ENCODE peak calls at places on chromosomes 4 and X, in nine cellular contexts. One of them, this sample, is unnamed. For H3K4me1, the result is how much of the 10 kb centered on the place peaks cover.

GRCh38 chrX:134669378-134670098 is 11.3 kb upstream of the PLAC1 start:
- DNase-seq in SK-N-SH: peak
- DNase-seq in ovary: peak
- DNase-seq in H1: no peak
- DNase-seq in stomach: no peak
- DNase-seq in transverse colon: peak
- DNase-seq in A549: peak
- DNase-seq in tibial nerve: no peak
- DNase-seq in GM12878: no peak
- DNase-seq in this sample: peak

GRCh38 chrX:110964761-110965160 is 131.2 kb upstream of the PAK3 start:
- DNase-seq in H1: no peak
- DNase-seq in stomach: peak
- DNase-seq in SK-N-SH: no peak
- DNase-seq in A549: no peak
- DNase-seq in tibial nerve: no peak
- DNase-seq in ovary: no peak
- DNase-seq in transverse colon: no peak
- DNase-seq in GM12878: no peak
- DNase-seq in this sample: no peak

GRCh38 chrX:123424546-123424945 is 240.5 kb downstream of the GRIA3 start:
- DNase-seq in GM12878: peak
- DNase-seq in stomach: no peak
- DNase-seq in transverse colon: no peak
- DNase-seq in ovary: no peak
- DNase-seq in SK-N-SH: no peak
- DNase-seq in A549: peak
- DNase-seq in tibial nerve: no peak
- DNase-seq in H1: no peak
- DNase-seq in this sample: no peak

GRCh38 chr4:98249831-98250230 is 11.4 kb upstream of the RAP1GDS1 start:
- DNase-seq in A549: no peak
- DNase-seq in tibial nerve: no peak
- DNase-seq in transverse colon: no peak
- DNase-seq in H1: no peak
- DNase-seq in SK-N-SH: no peak
- DNase-seq in ovary: no peak
- DNase-seq in GM12878: no peak
- DNase-seq in stomach: no peak
- DNase-seq in this sample: no peak

GRCh38 chrX:9566150-9566621 is 101.3 kb downstream of the TBL1X start:
- DNase-seq in GM12878: no peak
- DNase-seq in H1: no peak
- DNase-seq in tibial nerve: peak
- DNase-seq in SK-N-SH: no peak
- DNase-seq in transverse colon: peak
- DNase-seq in A549: peak
- DNase-seq in ovary: peak
- DNase-seq in stomach: peak
- DNase-seq in this sample: peak

GRCh38 chr4:114081783-114082182 is 102.3 kb upstream of the ARSJ start:
- DNase-seq in stomach: no peak
- DNase-seq in H1: no peak
- DNase-seq in GM12878: no peak
- DNase-seq in A549: no peak
- DNase-seq in tibial nerve: no peak
- DNase-seq in transverse colon: no peak
- DNase-seq in ovary: no peak
- DNase-seq in SK-N-SH: no peak
- DNase-seq in this sample: no peak

GRCh38 chrX:56788717-56789122 is 59.7 kb downstream of the NBDY start:
- DNase-seq in tibial nerve: no peak
- DNase-seq in GM12878: no peak
- DNase-seq in SK-N-SH: no peak
- DNase-seq in A549: no peak
- DNase-seq in H1: no peak
- DNase-seq in ovary: peak
- DNase-seq in stomach: peak
- DNase-seq in transverse colon: peak
- DNase-seq in this sample: peak

GRCh38 chr4:101707596-101707995 is 82.9 kb upstream of the BANK1 start:
- DNase-seq in ovary: no peak
- DNase-seq in transverse colon: no peak
- DNase-seq in A549: no peak
- DNase-seq in tibial nerve: no peak
- DNase-seq in stomach: no peak
- DNase-seq in H1: no peak
- DNase-seq in GM12878: no peak
- DNase-seq in SK-N-SH: no peak
- DNase-seq in this sample: no peak

GRCh38 chr4:2560167-2560566 is 23.7 kb downstream of the FAM193A start:
- DNase-seq in A549: no peak
- DNase-seq in ovary: no peak
- DNase-seq in H1: no peak
- DNase-seq in SK-N-SH: no peak
- DNase-seq in transverse colon: no peak
- DNase-seq in tibial nerve: no peak
- DNase-seq in GM12878: no peak
- DNase-seq in stomach: no peak
- DNase-seq in this sample: no peak

GRCh38 chrX:10922158-10922557 is 189.0 kb upstream of the HCCS start:
- DNase-seq in tibial nerve: no peak
- DNase-seq in stomach: no peak
- DNase-seq in GM12878: no peak
- DNase-seq in A549: peak
- DNase-seq in H1: no peak
- DNase-seq in ovary: no peak
- DNase-seq in SK-N-SH: no peak
- DNase-seq in transverse colon: no peak
- DNase-seq in this sample: no peak

GRCh38 chr4:143559757-143560147 is 46.2 kb downstream of the SMARCA5 start:
- DNase-seq in A549: no peak
- DNase-seq in SK-N-SH: peak
- DNase-seq in tibial nerve: no peak
- DNase-seq in H1: no peak
- DNase-seq in GM12878: no peak
- DNase-seq in transverse colon: no peak
- DNase-seq in ovary: no peak
- DNase-seq in stomach: no peak
- DNase-seq in this sample: peak

GRCh38 chr4:102022343-102022742 is 231.8 kb downstream of the BANK1 start:
- DNase-seq in ovary: no peak
- DNase-seq in SK-N-SH: no peak
- DNase-seq in A549: no peak
- DNase-seq in tibial nerve: no peak
- DNase-seq in H1: no peak
- DNase-seq in transverse colon: no peak
- DNase-seq in stomach: no peak
- DNase-seq in GM12878: no peak
- DNase-seq in this sample: no peak

GRCh38 chr4:39043058-39043696 is 11.0 kb upstream of the TMEM156 start:
- DNase-seq in transverse colon: no peak
- DNase-seq in A549: peak
- DNase-seq in H1: no peak
- DNase-seq in tibial nerve: no peak
- DNase-seq in GM12878: no peak
- DNase-seq in stomach: no peak
- DNase-seq in ovary: no peak
- DNase-seq in SK-N-SH: no peak
- DNase-seq in this sample: no peak

GRCh38 chr4:25667931-25668557 is 12.4 kb downstream of the SLC34A2 start:
- DNase-seq in tibial nerve: no peak
- DNase-seq in A549: no peak
- DNase-seq in stomach: no peak
- DNase-seq in H1: no peak
- DNase-seq in SK-N-SH: no peak
- DNase-seq in transverse colon: peak
- DNase-seq in GM12878: no peak
- DNase-seq in ovary: no peak
- DNase-seq in this sample: no peak

GRCh38 chr4:141636077-141636770 is at the start of gene IL15:
- DNase-seq in ovary: peak
- DNase-seq in GM12878: no peak
- DNase-seq in A549: peak
- DNase-seq in transverse colon: peak
- DNase-seq in stomach: peak
- DNase-seq in tibial nerve: peak
- DNase-seq in H1: peak
- DNase-seq in SK-N-SH: peak
- DNase-seq in this sample: peak

GRCh38 chrX:68490644-68491043 is 8.2 kb upstream of the YIPF6 start:
- DNase-seq in stomach: no peak
- DNase-seq in SK-N-SH: peak
- DNase-seq in ovary: no peak
- DNase-seq in GM12878: no peak
- DNase-seq in H1: no peak
- DNase-seq in tibial nerve: no peak
- DNase-seq in transverse colon: no peak
- DNase-seq in A549: peak
- DNase-seq in this sample: no peak

GRCh38 chr4:137361756-137362470 is 170.4 kb downstream of the PCDH18 start:
- DNase-seq in tibial nerve: no peak
- DNase-seq in A549: no peak
- DNase-seq in SK-N-SH: no peak
- DNase-seq in H1: no peak
- DNase-seq in stomach: no peak
- DNase-seq in GM12878: no peak
- DNase-seq in transverse colon: no peak
- DNase-seq in ovary: no peak
- DNase-seq in this sample: no peak

GRCh38 chr4:122758033-122758432 is 25.5 kb downstream of the BBS12 start:
- DNase-seq in stomach: no peak
- DNase-seq in ovary: no peak
- DNase-seq in GM12878: no peak
- DNase-seq in tibial nerve: no peak
- DNase-seq in H1: no peak
- DNase-seq in SK-N-SH: peak
- DNase-seq in transverse colon: peak
- DNase-seq in A549: peak
- DNase-seq in this sample: no peak

GRCh38 chr4:179128299-179128698 is 1686.1 kb upstream of the AGA start:
- DNase-seq in stomach: no peak
- DNase-seq in SK-N-SH: no peak
- DNase-seq in H1: no peak
- DNase-seq in tibial nerve: no peak
- DNase-seq in A549: no peak
- DNase-seq in transverse colon: no peak
- DNase-seq in GM12878: peak
- DNase-seq in ovary: no peak
- DNase-seq in this sample: no peak

GRCh38 chr4:180539284-180539683 is 1703.9 kb upstream of the TENM3 start:
- DNase-seq in tibial nerve: no peak
- DNase-seq in SK-N-SH: no peak
- DNase-seq in A549: no peak
- DNase-seq in H1: no peak
- DNase-seq in transverse colon: no peak
- DNase-seq in ovary: no peak
- DNase-seq in stomach: no peak
- DNase-seq in GM12878: peak
- DNase-seq in this sample: no peak
- TF ChIP-seq EP300 in tibial nerve: no peak
- TF ChIP-seq EP300 in SK-N-SH: no peak
- TF ChIP-seq EP300 in A549: no peak
- TF ChIP-seq EP300 in H1: no peak
- TF ChIP-seq EP300 in transverse colon: no peak
- TF ChIP-seq EP300 in ovary: no peak
- TF ChIP-seq EP300 in stomach: no peak
- TF ChIP-seq EP300 in GM12878: no peak
- TF ChIP-seq EP300 in this sample: no peak

GRCh38 chrX:784829-785228 is 154.2 kb downstream of the SHOX start:
- DNase-seq in transverse colon: no peak
- DNase-seq in SK-N-SH: no peak
- DNase-seq in GM12878: no peak
- DNase-seq in A549: no peak
- DNase-seq in tibial nerve: no peak
- DNase-seq in stomach: no peak
- DNase-seq in ovary: no peak
- DNase-seq in H1: no peak
- DNase-seq in this sample: no peak
- H3K4me1 ChIP-seq in transverse colon: under half
- H3K4me1 ChIP-seq in SK-N-SH: under half
- H3K4me1 ChIP-seq in GM12878: under half
- H3K4me1 ChIP-seq in A549: under half
- H3K4me1 ChIP-seq in tibial nerve: under half
- H3K4me1 ChIP-seq in stomach: under half
- H3K4me1 ChIP-seq in ovary: under half
- H3K4me1 ChIP-seq in H1: under half
- H3K4me1 ChIP-seq in this sample: under half

DNA sequence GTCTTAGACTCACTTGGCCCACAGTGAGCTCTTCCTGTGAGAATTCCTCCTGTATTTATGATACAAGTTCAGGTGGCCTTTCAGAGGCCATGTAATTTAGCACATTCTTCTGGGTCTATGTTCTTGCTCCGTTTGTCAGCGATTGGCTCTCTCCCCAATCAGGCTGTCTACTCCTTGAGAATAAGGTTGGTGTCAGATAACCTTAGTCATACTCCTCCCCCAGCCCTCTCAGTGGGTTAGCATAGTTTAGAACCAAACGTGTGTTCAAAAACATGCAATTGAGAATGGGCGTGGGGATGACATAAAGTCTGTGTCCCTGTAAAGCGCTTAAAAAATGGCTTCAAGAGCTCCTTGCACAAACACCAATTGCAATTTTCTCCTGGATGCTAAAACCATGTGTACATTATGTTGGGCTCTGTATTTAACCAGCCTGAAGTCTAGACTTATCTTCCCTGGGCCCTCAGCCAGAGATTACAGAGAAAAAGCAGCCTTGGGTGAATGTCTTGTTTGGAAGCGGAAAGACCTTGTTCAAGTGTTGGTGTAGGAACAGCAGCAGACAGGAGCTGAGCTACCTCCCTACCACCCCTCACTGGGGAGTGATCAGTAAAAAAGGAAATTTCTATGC is 9.9 kb upstream of the CT47C1 start:
- DNase-seq in H1: no peak
- DNase-seq in ovary: no peak
- DNase-seq in SK-N-SH: no peak
- DNase-seq in transverse colon: no peak
- DNase-seq in GM12878: no peak
- DNase-seq in A549: no peak
- DNase-seq in tibial nerve: no peak
- DNase-seq in stomach: no peak
- DNase-seq in this sample: no peak
- TF ChIP-seq EP300 in H1: no peak
- TF ChIP-seq EP300 in ovary: no peak
- TF ChIP-seq EP300 in SK-N-SH: no peak
- TF ChIP-seq EP300 in transverse colon: no peak
- TF ChIP-seq EP300 in GM12878: no peak
- TF ChIP-seq EP300 in A549: no peak
- TF ChIP-seq EP300 in tibial nerve: no peak
- TF ChIP-seq EP300 in stomach: no peak
- TF ChIP-seq EP300 in this sample: no peak

GRCh38 chrX:72125331-72126047 is 6.2 kb downstream of the RTL5 start:
- DNase-seq in SK-N-SH: no peak
- DNase-seq in transverse colon: no peak
- DNase-seq in H1: no peak
- DNase-seq in tibial nerve: no peak
- DNase-seq in ovary: no peak
- DNase-seq in GM12878: no peak
- DNase-seq in A549: no peak
- DNase-seq in stomach: no peak
- DNase-seq in this sample: no peak
- H3K4me1 ChIP-seq in SK-N-SH: under half
- H3K4me1 ChIP-seq in transverse colon: under half
- H3K4me1 ChIP-seq in H1: under half
- H3K4me1 ChIP-seq in tibial nerve: under half
- H3K4me1 ChIP-seq in ovary: under half
- H3K4me1 ChIP-seq in GM12878: under half
- H3K4me1 ChIP-seq in A549: under half
- H3K4me1 ChIP-seq in stomach: under half
- H3K4me1 ChIP-seq in this sample: under half

GRCh38 chr4:11741190-11741652 is 312.5 kb upstream of the HS3ST1 start:
- DNase-seq in GM12878: no peak
- DNase-seq in H1: no peak
- DNase-seq in tibial nerve: no peak
- DNase-seq in stomach: no peak
- DNase-seq in A549: no peak
- DNase-seq in SK-N-SH: no peak
- DNase-seq in ovary: no peak
- DNase-seq in transverse colon: no peak
- DNase-seq in this sample: no peak
- TF ChIP-seq EP300 in GM12878: no peak
- TF ChIP-seq EP300 in H1: no peak
- TF ChIP-seq EP300 in tibial nerve: no peak
- TF ChIP-seq EP300 in stomach: no peak
- TF ChIP-seq EP300 in A549: no peak
- TF ChIP-seq EP300 in SK-N-SH: no peak
- TF ChIP-seq EP300 in ovary: no peak
- TF ChIP-seq EP300 in transverse colon: no peak
- TF ChIP-seq EP300 in this sample: no peak